ENCODE peak calls at places on chromosomes 16 and 17, in nine cellular contexts. B is CD8-positive, alpha-beta T cell; H is adrenal gland; I is tibial artery; R is psoas muscle; Q is endothelial cell of umbilical vein; N is brain microvascular endothelial cell; K is GM23338; F is keratinocyte. T is an unnamed sample.

GRCh38 chr16:49773534-49774486 is 82.1 kb downstream of the ZNF423 start:
- DNase-seq in Q (peak; percentile 18), B (no peak), H (no peak), K (no peak), N (no peak), I (no peak), R (no peak), F (no peak), T (no peak)

GRCh38 chr16:560701-561412 is 663 bp downstream of the PRR35 start:
- DNase-seq in F (no peak), H (no peak), Q (no peak), I (no peak), N (no peak), B (no peak), K (no peak), R (no peak), T (no peak)

GRCh38 chr16:83802135-83802534 is 5.6 kb upstream of the HSBP1 start:
- DNase-seq in I (no peak), R (no peak), Q (peak; percentile 75), H (no peak), N (peak; percentile 70), B (no peak), K (peak; percentile 80), F (peak; percentile 7), T (no peak)

GRCh38 chr16:528111-529011 is 849 bp downstream of the CAPN15 start:
- DNase-seq in K (peak; percentile 63), H (peak; percentile 43), N (no peak), B (peak; percentile 31), Q (peak; percentile 54), F (no peak), I (no peak), R (no peak), T (peak; percentile 47)

GRCh38 chr17:62780273-62780672 is 27.8 kb downstream of the MARCHF10 start:
- DNase-seq in B (no peak), N (no peak), R (peak; percentile 27), F (peak; percentile 48), H (peak; percentile 77), K (no peak), I (no peak), Q (no peak), T (peak; percentile 78)

GRCh38 chr16:84754353-84754856 is 54.6 kb downstream of the USP10 start:
- DNase-seq in N (peak; percentile 95), H (peak; percentile 72), I (no peak), K (peak; percentile 90), B (peak; percentile 72), F (peak; percentile 74), Q (peak; percentile 89), R (no peak), T (peak; percentile 73)

GRCh38 chr17:65504141-65504540 is 57.3 kb downstream of the AXIN2 start:
- DNase-seq in N (no peak), R (no peak), F (no peak), Q (no peak), K (no peak), B (no peak), I (no peak), H (no peak), T (no peak)

GRCh38 chr16:72261127-72261526 is 89.2 kb upstream of the PMFBP1 start:
- DNase-seq in N (no peak), I (no peak), F (no peak), R (no peak), Q (no peak), B (no peak), H (no peak), K (no peak), T (no peak)

GRCh38 chr17:48809182-48809581 is 7.8 kb downstream of the TTLL6 start:
- DNase-seq in B (no peak), F (no peak), H (no peak), R (no peak), K (no peak), I (no peak), Q (no peak), N (no peak), T (peak; percentile 68)

GRCh38 chr17:2030779-2031163 is 818 bp downstream of the DPH1 start:
- DNase-seq in F (no peak), I (no peak), N (no peak), B (no peak), R (no peak), Q (no peak), K (no peak), H (peak; percentile 64), T (no peak)

GRCh38 chr17:282912-283882 is 69.4 kb downstream of the RPH3AL start:
- DNase-seq in R (no peak), B (no peak), F (no peak), N (no peak), I (peak; percentile 50), Q (no peak), H (no peak), K (no peak), T (no peak)

GRCh38 chr17:11996722-11997146 is 541 bp downstream of the ZNF18 start:
- DNase-seq in R (no peak), K (peak; percentile 70), I (peak; percentile 71), H (peak; percentile 51), F (no peak), Q (peak; percentile 61), N (peak; percentile 14), B (peak; percentile 55), T (no peak)

GRCh38 chr17:37743875-37744632 is 805 bp downstream of the HNF1B start:
- DNase-seq in F (no peak), B (no peak), N (no peak), I (no peak), R (no peak), K (peak; percentile 65), Q (no peak), H (no peak), T (peak; percentile 49)

GRCh38 chr17:7313890-7314718 is 1.1 kb downstream of the GPS2 start:
- DNase-seq in B (no peak), H (no peak), F (no peak), N (peak; percentile 10), Q (no peak), K (no peak), R (no peak), I (no peak), T (no peak)

GRCh38 chr17:75516619-75517276 is 420 bp downstream of the TSEN54 start:
- DNase-seq in Q (no peak), N (no peak), F (no peak), K (peak; percentile 46), I (no peak), H (peak; percentile 48), R (no peak), B (peak; percentile 31), T (peak; percentile 38)

GRCh38 chr16:67241008-67241900 is 6.0 kb downstream of the FHOD1 start:
- DNase-seq in F (peak; percentile 87), K (peak; percentile 36), N (peak; percentile 79), I (peak; percentile 87), B (no peak), R (peak; percentile 85), H (peak; percentile 83), Q (peak; percentile 36), T (peak; percentile 87)

GRCh38 chr16:5851583-5851982 is 754.0 kb upstream of the EEF2KMT start:
- DNase-seq in F (no peak), Q (no peak), K (no peak), B (no peak), H (no peak), N (no peak), R (no peak), I (no peak), T (no peak)

GRCh38 chr16:89355036-89355435 is 135.3 kb downstream of the ANKRD11 start:
- DNase-seq in B (no peak), H (no peak), F (no peak), K (no peak), I (no peak), N (no peak), Q (no peak), R (no peak), T (no peak)

GRCh38 chr17:44807817-44808155 is 22.3 kb downstream of the GJC1 start:
- DNase-seq in N (no peak), H (no peak), I (no peak), K (no peak), Q (no peak), R (no peak), F (no peak), B (no peak), T (no peak)

GRCh38 chr17:19986941-19987714 is 9.5 kb upstream of the AKAP10 start:
- DNase-seq in B (no peak), F (no peak), R (no peak), K (peak; percentile 58), H (no peak), I (no peak), Q (no peak), N (no peak), T (no peak)
- H3K4me3 ChIP-seq in B (no peak overlapping the region), F (no peak overlapping the region), R (no peak overlapping the region), K (no peak overlapping the region), H (no peak overlapping the region), I (no peak overlapping the region), Q (no peak overlapping the region), N (no peak overlapping the region), T (no peak overlapping the region)

GRCh38 chr17:73628642-73629552 is 15.3 kb downstream of the SDK2 start:
- DNase-seq in K (no peak), I (no peak), B (no peak), R (no peak), H (no peak), Q (no peak), N (no peak), F (no peak), T (no peak)
- TF ChIP-seq CTCF in K (no peak), I (no peak), B (no peak), R (no peak), H (no peak), Q (no peak), N (no peak), F (no peak), T (no peak)

GRCh38 chr16:57637020-57637419 is 8.6 kb downstream of the ADGRG1 start:
- DNase-seq in F (no peak), B (no peak), I (peak; percentile 70), R (no peak), Q (no peak), N (no peak), H (no peak), K (no peak), T (no peak)

GRCh38 chr16:57637965-57638364 is 9.5 kb downstream of the ADGRG1 start:
- DNase-seq in R (no peak), F (no peak), H (no peak), Q (no peak), B (no peak), N (no peak), I (no peak), K (no peak), T (no peak)

GRCh38 chr16:57638381-57638780 is 10.0 kb downstream of the ADGRG1 start:
- DNase-seq in N (no peak), R (no peak), H (no peak), Q (no peak), K (no peak), I (no peak), F (no peak), B (no peak), T (no peak)

GRCh38 chr16:57636184-57636583 is 7.8 kb downstream of the ADGRG1 start:
- DNase-seq in R (no peak), K (no peak), B (no peak), N (no peak), H (no peak), I (no peak), Q (no peak), F (no peak), T (no peak)

GRCh38 chr16:57637424-57637823 is 9.0 kb downstream of the ADGRG1 start:
- DNase-seq in B (no peak), N (no peak), K (no peak), Q (peak; percentile 75), R (no peak), H (peak; percentile 38), F (no peak), I (peak; percentile 73), T (no peak)
- H3K27ac ChIP-seq in B (no peak overlapping the region), N (no peak overlapping the region), K (no peak overlapping the region), Q (peak overlapping the region; percentile 59), R (peak overlapping the region; percentile 63), H (no peak overlapping the region), F (no peak overlapping the region), I (no peak overlapping the region), T (peak overlapping the region; percentile 82)

GRCh38 chr17:57354669-57355068 is 98.3 kb downstream of the MSI2 start:
- DNase-seq in I (no peak), K (no peak), B (no peak), R (no peak), Q (no peak), F (no peak), N (no peak), H (no peak), T (no peak)
- H3K4me3 ChIP-seq in I (no peak overlapping the region), K (no peak overlapping the region), B (no peak overlapping the region), R (no peak overlapping the region), Q (no peak overlapping the region), F (no peak overlapping the region), N (no peak overlapping the region), H (no peak overlapping the region), T (no peak overlapping the region)

T was measured in lung.